ENCODE peak calls at places on chromosomes 1 and 21, in nine cellular contexts. R, I, Q, O, A, H, B, L and P are unnamed samples. For H3K9me3, the result is how much of the 10 kb centered on the place peaks cover.

GRCh38 chr1:67552336-67552759 is 122.1 kb upstream of the SERBP1 start:
- DNase-seq in R (no peak), I (no peak), Q (peak), O (no peak), A (no peak), H (no peak), B (peak), L (no peak), P (no peak)

GRCh38 chr1:55626326-55626725 is 411.2 kb upstream of the USP24 start:
- DNase-seq in R (no peak), I (no peak), Q (no peak), O (no peak), A (no peak), H (no peak), B (no peak), L (no peak), P (no peak)

GRCh38 chr1:207033302-207033701 is 746 bp upstream of the C1orf116 start:
- DNase-seq in R (no peak), I (no peak), Q (no peak), O (no peak), A (no peak), H (no peak), B (no peak), L (no peak), P (no peak)

GRCh38 chr1:204150702-204151561 is 912 bp downstream of the ETNK2 start:
- DNase-seq in R (peak), I (peak), Q (peak), O (no peak), A (no peak), H (no peak), B (peak), L (no peak), P (no peak)

GRCh38 chr1:7526867-7527732 is 244.0 kb upstream of the VAMP3 start:
- DNase-seq in R (no peak), I (no peak), Q (no peak), O (peak), A (no peak), H (no peak), B (no peak), L (no peak), P (no peak)

GRCh38 chr1:113850127-113850796 is 21.2 kb downstream of the PTPN22 start:
- DNase-seq in R (no peak), I (no peak), Q (no peak), O (no peak), A (no peak), H (no peak), B (no peak), L (no peak), P (no peak)

GRCh38 chr1:215475719-215476525 is 91.2 kb upstream of the KCTD3 start:
- DNase-seq in R (no peak), I (no peak), Q (no peak), O (peak), A (no peak), H (no peak), B (no peak), L (no peak), P (no peak)

GRCh38 chr1:243420968-243421675 is 165.3 kb downstream of the SDCCAG8 start:
- DNase-seq in R (no peak), I (no peak), Q (no peak), O (no peak), A (no peak), H (no peak), B (no peak), L (no peak), P (no peak)

GRCh38 chr21:28592205-28592845 is 400.4 kb downstream of the LTN1 start:
- DNase-seq in R (no peak), I (no peak), Q (no peak), O (no peak), A (no peak), H (no peak), B (no peak), L (no peak), P (no peak)

GRCh38 chr1:170856455-170856854 is 78.9 kb upstream of the MROH9 start:
- DNase-seq in R (no peak), I (no peak), Q (no peak), O (no peak), A (no peak), H (no peak), B (no peak), L (no peak), P (no peak)

GRCh38 chr1:10074855-10075418 is 42.2 kb downstream of the UBE4B start:
- DNase-seq in R (no peak), I (no peak), Q (no peak), O (peak), A (no peak), H (no peak), B (no peak), L (no peak), P (no peak)

GRCh38 chr1:2376931-2377672 is 14.3 kb downstream of the MORN1 start:
- DNase-seq in R (no peak), I (no peak), Q (no peak), O (no peak), A (no peak), H (no peak), B (peak), L (no peak), P (no peak)

GRCh38 chr21:41536076-41536826 is 28.3 kb upstream of the TMPRSS2 start:
- DNase-seq in R (no peak), I (no peak), Q (peak), O (no peak), A (no peak), H (no peak), B (no peak), L (no peak), P (no peak)

GRCh38 chr1:245987577-245987976 is 519.5 kb downstream of the SMYD3 start:
- DNase-seq in R (no peak), I (no peak), Q (no peak), O (no peak), A (no peak), H (no peak), B (no peak), L (no peak), P (no peak)

GRCh38 chr1:155226188-155226909 is 17.9 kb downstream of the MTX1 start:
- DNase-seq in R (peak), I (peak), Q (peak), O (peak), A (no peak), H (peak), B (peak), L (peak), P (no peak)

GRCh38 chr1:42319128-42319851 is 15.7 kb downstream of the FOXJ3 start:
- DNase-seq in R (no peak), I (no peak), Q (no peak), O (peak), A (no peak), H (no peak), B (no peak), L (peak), P (no peak)

GRCh38 chr1:153465728-153466625 is 5.5 kb upstream of the S100A7 start:
- DNase-seq in R (peak), I (peak), Q (peak), O (peak), A (no peak), H (peak), B (peak), L (peak), P (no peak)

GRCh38 chr1:221148580-221148979 is 269.3 kb downstream of the HLX start:
- DNase-seq in R (no peak), I (no peak), Q (no peak), O (no peak), A (no peak), H (no peak), B (no peak), L (no peak), P (no peak)

GRCh38 chr1:116431870-116432500 is 58.9 kb downstream of the ATP1A1 start:
- DNase-seq in R (no peak), I (no peak), Q (no peak), O (no peak), A (no peak), H (no peak), B (no peak), L (no peak), P (no peak)

GRCh38 chr1:10943991-10944730 is 68.3 kb upstream of the TARDBP start:
- DNase-seq in R (no peak), I (no peak), Q (peak), O (no peak), A (no peak), H (no peak), B (peak), L (peak), P (no peak)

GRCh38 chr1:164363980-164364379 is 195.0 kb upstream of the PBX1 start:
- DNase-seq in R (no peak), I (no peak), Q (no peak), O (no peak), A (no peak), H (no peak), B (no peak), L (no peak), P (no peak)

GRCh38 chr1:53370369-53370961 is 42.6 kb upstream of the LRP8 start:
- DNase-seq in R (no peak), I (no peak), Q (no peak), O (no peak), A (peak), H (no peak), B (peak), L (no peak), P (no peak)

GRCh38 chr1:196302981-196303380 is 305.3 kb downstream of the KCNT2 start:
- DNase-seq in R (no peak), I (no peak), Q (no peak), O (no peak), A (no peak), H (no peak), B (no peak), L (no peak), P (no peak)

GRCh38 chr1:203666621-203667020 is 40.0 kb downstream of the ATP2B4 start:
- DNase-seq in R (no peak), I (no peak), Q (no peak), O (no peak), A (no peak), H (no peak), B (no peak), L (peak), P (no peak)

GRCh38 chr1:178869114-178869697 is 1.7 kb downstream of the ANGPTL1 start:
- DNase-seq in R (no peak), I (no peak), Q (no peak), O (peak), A (no peak), H (no peak), B (no peak), L (peak), P (no peak)

GRCh38 chr1:79982218-79982617 is 975.7 kb upstream of the ADGRL4 start:
- DNase-seq in R (peak), I (peak), Q (peak), O (peak), A (peak), H (no peak), B (no peak), L (peak), P (no peak)

GRCh38 chr1:227058321-227058751 is 118.2 kb downstream of the COQ8A start:
- DNase-seq in R (no peak), I (no peak), Q (no peak), O (peak), A (no peak), H (peak), B (no peak), L (no peak), P (no peak)

GRCh38 chr1:94542088-94542671 is 621 bp upstream of the F3 start:
- DNase-seq in R (peak), I (peak), Q (peak), O (peak), A (peak), H (no peak), B (peak), L (peak), P (no peak)

GRCh38 chr1:71093938-71094337 is 13.1 kb upstream of the ZRANB2 start:
- DNase-seq in R (no peak), I (no peak), Q (no peak), O (peak), A (no peak), H (peak), B (no peak), L (peak), P (no peak)

GRCh38 chr1:203682401-203683383 is 56.1 kb downstream of the ATP2B4 start:
- DNase-seq in R (no peak), I (no peak), Q (no peak), O (peak), A (no peak), H (peak), B (no peak), L (peak), P (no peak)

GRCh38 chr1:167991546-167991945 is 54.7 kb upstream of the MPC2 start:
- DNase-seq in R (no peak), I (no peak), Q (no peak), O (no peak), A (no peak), H (no peak), B (no peak), L (no peak), P (no peak)

GRCh38 chr1:209349372-209350324 is 233.9 kb upstream of the CAMK1G start:
- DNase-seq in R (no peak), I (no peak), Q (no peak), O (peak), A (no peak), H (no peak), B (no peak), L (no peak), P (no peak)

GRCh38 chr1:30371888-30372791 is 351.2 kb downstream of the MATN1 start:
- DNase-seq in R (no peak), I (no peak), Q (no peak), O (no peak), A (no peak), H (no peak), B (no peak), L (no peak), P (no peak)

GRCh38 chr1:37482796-37483744 is 8.7 kb downstream of the ZC3H12A start:
- DNase-seq in R (no peak), I (no peak), Q (no peak), O (no peak), A (peak), H (no peak), B (peak), L (no peak), P (no peak)

GRCh38 chr1:37480581-37481288 is 6.4 kb downstream of the ZC3H12A start:
- DNase-seq in R (no peak), I (no peak), Q (no peak), O (no peak), A (peak), H (no peak), B (no peak), L (no peak), P (no peak)

GRCh38 chr1:37480125-37480466 is 5.7 kb downstream of the ZC3H12A start:
- DNase-seq in R (no peak), I (peak), Q (no peak), O (no peak), A (peak), H (no peak), B (no peak), L (no peak), P (no peak)

GRCh38 chr1:37482004-37482785 is 7.8 kb downstream of the ZC3H12A start:
- DNase-seq in R (no peak), I (no peak), Q (no peak), O (no peak), A (peak), H (no peak), B (no peak), L (no peak), P (no peak)

DNA sequence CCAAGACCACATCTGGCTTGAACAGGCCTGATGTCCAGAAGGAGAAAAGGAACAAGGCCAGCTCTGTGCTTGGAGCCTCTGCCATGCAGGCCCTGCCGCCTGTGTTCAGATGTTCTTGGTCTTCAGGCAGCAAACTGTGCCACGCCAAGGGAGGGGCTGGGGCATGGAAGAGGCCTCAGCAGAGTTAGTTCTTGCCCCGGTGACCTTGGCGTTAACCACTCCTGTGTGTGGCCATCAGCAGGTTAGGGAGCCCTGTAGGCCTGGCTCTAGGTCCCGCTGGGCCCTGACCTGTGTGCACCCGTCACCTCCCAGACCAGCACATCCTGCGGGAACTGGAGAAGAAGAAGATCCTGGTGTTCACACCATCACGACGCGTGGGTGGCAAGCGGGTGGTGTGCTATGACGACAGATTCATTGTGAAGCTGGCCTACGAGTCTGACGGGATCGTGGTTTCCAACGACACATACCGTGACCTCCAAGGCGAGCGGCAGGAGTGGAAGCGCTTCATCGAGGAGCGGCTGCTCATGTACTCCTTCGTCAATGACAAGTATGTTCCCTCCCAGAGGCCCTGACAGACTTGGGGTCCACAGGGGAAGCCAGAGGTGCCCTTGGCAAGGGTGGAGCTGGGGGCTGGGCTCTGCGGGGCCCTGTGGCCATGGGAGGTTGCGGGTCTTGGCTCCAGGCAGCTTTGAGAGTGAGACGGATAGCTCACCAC is 7.1 kb downstream of the ZC3H12A start:
- DNase-seq in R (no peak), I (no peak), Q (no peak), O (no peak), A (peak), H (peak), B (peak), L (no peak), P (no peak)
- TF ChIP-seq POLR2A in R (no peak), I (no peak), Q (no peak), O (no peak), A (no peak), H (no peak), B (no peak), L (no peak), P (no peak)

GRCh38 chr1:5620997-5621396 is 371.2 kb downstream of the NPHP4 start:
- DNase-seq in R (no peak), I (peak), Q (peak), O (no peak), A (peak), H (peak), B (no peak), L (no peak), P (no peak)
- H3K9me3 ChIP-seq in R (under half), I (under half), Q (under half), O (under half), A (under half), H (under half), B (under half), L (under half), P (under half)

GRCh38 chr1:160707171-160708109 is 4.2 kb downstream of the CD48 start:
- DNase-seq in R (no peak), I (no peak), Q (no peak), O (no peak), A (no peak), H (no peak), B (no peak), L (no peak), P (no peak)
- TF ChIP-seq POLR2A in R (no peak), I (no peak), Q (no peak), O (no peak), A (no peak), H (no peak), B (no peak), L (no peak), P (no peak)

GRCh38 chr1:91564888-91565700 is 64.4 kb downstream of the CDC7 start:
- DNase-seq in R (no peak), I (no peak), Q (no peak), O (peak), A (no peak), H (no peak), B (no peak), L (no peak), P (no peak)

GRCh38 chr1:91568261-91568660 is 67.6 kb downstream of the CDC7 start:
- DNase-seq in R (no peak), I (no peak), Q (no peak), O (no peak), A (no peak), H (no peak), B (no peak), L (no peak), P (no peak)

GRCh38 chr1:91569411-91570104 is 68.9 kb downstream of the CDC7 start:
- DNase-seq in R (peak), I (peak), Q (peak), O (peak), A (peak), H (peak), B (no peak), L (peak), P (no peak)

GRCh38 chr1:91570105-91570448 is 69.4 kb downstream of the CDC7 start:
- DNase-seq in R (no peak), I (no peak), Q (no peak), O (no peak), A (no peak), H (no peak), B (no peak), L (no peak), P (no peak)

GRCh38 chr1:91567583-91567982 is 66.9 kb downstream of the CDC7 start:
- DNase-seq in R (no peak), I (no peak), Q (no peak), O (no peak), A (no peak), H (no peak), B (no peak), L (no peak), P (no peak)
- H3K9me3 ChIP-seq in R (under half), I (under half), Q (under half), O (under half), A (under half), H (under half), B (under half), L (under half), P (under half)

GRCh38 chr1:236795035-236795756 is at the start of gene MTR:
- DNase-seq in R (peak), I (peak), Q (peak), O (peak), A (peak), H (peak), B (peak), L (peak), P (peak)
- TF ChIP-seq POLR2A in R (peak), I (peak), Q (peak), O (peak), A (no peak), H (peak), B (peak), L (peak), P (no peak)

GRCh38 chr1:81340258-81340657 is 460.5 kb upstream of the ADGRL2 start:
- DNase-seq in R (no peak), I (no peak), Q (no peak), O (no peak), A (no peak), H (no peak), B (no peak), L (peak), P (no peak)
- H3K9me3 ChIP-seq in R (under half), I (under half), Q (under half), O (under half), A (under half), H (under half), B (under half), L (under half), P (under half)

GRCh38 chr1:25055045-25055780 is 125.1 kb upstream of the RUNX3 start:
- DNase-seq in R (no peak), I (no peak), Q (no peak), O (no peak), A (no peak), H (no peak), B (no peak), L (no peak), P (no peak)
- TF ChIP-seq POLR2A in R (no peak), I (no peak), Q (no peak), O (no peak), A (no peak), H (no peak), B (no peak), L (no peak), P (no peak)

GRCh38 chr21:30426732-30427131 is 1.0 kb upstream of the KRTAP13-3 start:
- DNase-seq in R (no peak), I (no peak), Q (no peak), O (no peak), A (no peak), H (no peak), B (no peak), L (no peak), P (no peak)
- H3K9me3 ChIP-seq in R (under half), I (under half), Q (under half), O (under half), A (under half), H (under half), B (under half), L (under half), P (under half)